ENCODE peak calls at places on chromosome 10, in eight cellular contexts. B, V, S, L, C, U, D and P are unnamed samples.

GRCh38 chr10:48490576-48491345 is 114.1 kb downstream of the ARHGAP22 start:
- DNase-seq in B (no peak), V (no peak), S (no peak), L (no peak), C (no peak), U (peak), D (no peak), P (no peak)

GRCh38 chr10:131886181-131886716 is 14.6 kb upstream of the PPP2R2D start:
- DNase-seq in B (no peak), V (no peak), S (no peak), L (no peak), C (no peak), U (no peak), D (no peak), P (no peak)

GRCh38 chr10:114548662-114549061 is 109.4 kb downstream of the ABLIM1 start:
- DNase-seq in B (peak), V (peak), S (peak), L (no peak), C (peak), U (no peak), D (peak), P (peak)

GRCh38 chr10:132648871-132649528 is 111.4 kb downstream of the INPP5A start:
- DNase-seq in B (peak), V (no peak), S (no peak), L (no peak), C (no peak), U (no peak), D (no peak), P (no peak)

GRCh38 chr10:22758862-22759261 is 44.5 kb upstream of the PIP4K2A start:
- DNase-seq in B (no peak), V (no peak), S (no peak), L (no peak), C (no peak), U (no peak), D (no peak), P (no peak)

GRCh38 chr10:18185621-18186020 is 45.4 kb downstream of the CACNB2 start:
- DNase-seq in B (no peak), V (no peak), S (no peak), L (no peak), C (peak), U (no peak), D (no peak), P (no peak)

GRCh38 chr10:77415311-77415960 is 222.2 kb downstream of the KCNMA1 start:
- DNase-seq in B (no peak), V (no peak), S (no peak), L (no peak), C (peak), U (no peak), D (no peak), P (no peak)

GRCh38 chr10:87090779-87091178 is 3.9 kb downstream of the GLUD1 start:
- DNase-seq in B (no peak), V (peak), S (no peak), L (no peak), C (no peak), U (no peak), D (peak), P (no peak)

GRCh38 chr10:60282771-60283353 is 106.8 kb downstream of the ANK3 start:
- DNase-seq in B (peak), V (peak), S (peak), L (no peak), C (peak), U (peak), D (no peak), P (peak)

GRCh38 chr10:78548369-78548985 is 514.8 kb downstream of the RPS24 start:
- DNase-seq in B (no peak), V (no peak), S (no peak), L (no peak), C (no peak), U (no peak), D (no peak), P (no peak)

GRCh38 chr10:104337985-104338735 is at the start of gene ITPRIP:
- DNase-seq in B (peak), V (peak), S (peak), L (peak), C (peak), U (peak), D (peak), P (peak)

GRCh38 chr10:99661370-99661749 is 2.1 kb downstream of the ENTPD7 start:
- DNase-seq in B (peak), V (peak), S (peak), L (no peak), C (peak), U (no peak), D (no peak), P (peak)

GRCh38 chr10:132458595-132459251 is 61.7 kb downstream of the PWWP2B start:
- DNase-seq in B (peak), V (peak), S (no peak), L (peak), C (no peak), U (peak), D (peak), P (peak)

GRCh38 chr10:78292987-78293865 is 259.6 kb downstream of the RPS24 start:
- DNase-seq in B (no peak), V (no peak), S (peak), L (no peak), C (no peak), U (no peak), D (peak), P (peak)

GRCh38 chr10:103007017-103007416 is 88.9 kb downstream of the CNNM2 start:
- DNase-seq in B (no peak), V (no peak), S (no peak), L (no peak), C (no peak), U (no peak), D (no peak), P (no peak)

GRCh38 chr10:24952146-24952700 is at the start of gene PRTFDC1:
- DNase-seq in B (no peak), V (peak), S (no peak), L (peak), C (no peak), U (peak), D (peak), P (peak)

GRCh38 chr10:69645751-69646687 is 16.0 kb downstream of the FAM241B start:
- DNase-seq in B (no peak), V (no peak), S (no peak), L (peak), C (no peak), U (no peak), D (peak), P (no peak)

GRCh38 chr10:83373659-83374058 is 765.6 kb upstream of the GHITM start:
- DNase-seq in B (peak), V (peak), S (no peak), L (no peak), C (peak), U (no peak), D (peak), P (peak)

GRCh38 chr10:11181996-11182395 is 164.3 kb downstream of the CELF2 start:
- DNase-seq in B (no peak), V (no peak), S (no peak), L (peak), C (no peak), U (no peak), D (no peak), P (no peak)
- H3K4me3 ChIP-seq in B (no peak), V (no peak), S (no peak), L (no peak), C (no peak), U (no peak), D (no peak), P (no peak)

DNA sequence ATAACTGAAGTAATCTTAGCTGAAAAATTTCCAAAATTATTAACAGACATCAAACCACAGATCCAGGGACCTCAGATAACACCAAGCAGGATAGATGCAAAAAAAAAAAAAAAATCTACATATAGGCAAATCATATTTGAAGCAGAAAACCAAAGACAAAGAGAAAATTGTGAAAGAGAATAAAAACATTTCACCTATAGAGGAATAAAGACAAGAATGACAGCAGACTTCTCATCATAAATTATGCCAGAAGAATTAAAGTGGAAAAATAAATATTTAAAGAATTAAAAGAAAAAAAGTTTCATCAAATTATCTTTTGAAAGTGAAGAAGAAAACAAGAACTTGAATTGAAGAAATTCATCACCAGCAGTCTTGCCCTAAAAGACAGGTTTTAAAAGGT is 467.5 kb downstream of the GPAM start:
- DNase-seq in B (no peak), V (no peak), S (no peak), L (no peak), C (no peak), U (no peak), D (no peak), P (no peak)
- H3K4me3 ChIP-seq in B (no peak), V (no peak), S (no peak), L (no peak), C (no peak), U (no peak), D (no peak), P (no peak)

GRCh38 chr10:4033341-4033896 is 248.4 kb upstream of the KLF6 start:
- DNase-seq in B (peak), V (no peak), S (peak), L (no peak), C (no peak), U (no peak), D (no peak), P (peak)

GRCh38 chr10:4043897-4044296 is 258.9 kb upstream of the KLF6 start:
- DNase-seq in B (no peak), V (peak), S (no peak), L (no peak), C (no peak), U (no peak), D (no peak), P (no peak)

GRCh38 chr10:4034907-4035581 is 250.0 kb upstream of the KLF6 start:
- DNase-seq in B (peak), V (peak), S (peak), L (no peak), C (no peak), U (no peak), D (no peak), P (peak)

GRCh38 chr10:4041531-4042096 is 256.6 kb upstream of the KLF6 start:
- DNase-seq in B (no peak), V (no peak), S (no peak), L (no peak), C (no peak), U (no peak), D (no peak), P (no peak)

DNA sequence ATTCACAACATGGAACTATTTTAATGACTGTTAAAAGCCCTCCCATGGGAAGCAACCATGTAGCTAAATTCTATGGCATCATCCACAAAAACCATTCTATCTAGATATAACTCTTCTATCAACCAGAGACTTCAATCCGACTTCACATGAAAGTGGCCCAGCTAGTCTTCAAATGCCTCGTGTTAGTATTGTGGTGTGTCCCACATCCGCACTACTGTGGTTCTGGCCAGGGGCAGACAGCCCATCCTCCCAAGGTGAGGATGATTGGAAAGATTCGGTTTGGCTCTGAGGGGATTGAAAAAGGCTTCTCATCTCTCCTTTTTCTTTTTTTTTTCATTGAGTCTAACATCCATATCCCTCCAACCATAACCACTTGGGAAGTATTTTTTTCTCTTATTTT is 253.0 kb upstream of the KLF6 start:
- DNase-seq in B (no peak), V (no peak), S (no peak), L (no peak), C (no peak), U (no peak), D (no peak), P (no peak)
- H3K4me3 ChIP-seq in B (no peak), V (no peak), S (no peak), L (no peak), C (no peak), U (no peak), D (no peak), P (no peak)

DNA sequence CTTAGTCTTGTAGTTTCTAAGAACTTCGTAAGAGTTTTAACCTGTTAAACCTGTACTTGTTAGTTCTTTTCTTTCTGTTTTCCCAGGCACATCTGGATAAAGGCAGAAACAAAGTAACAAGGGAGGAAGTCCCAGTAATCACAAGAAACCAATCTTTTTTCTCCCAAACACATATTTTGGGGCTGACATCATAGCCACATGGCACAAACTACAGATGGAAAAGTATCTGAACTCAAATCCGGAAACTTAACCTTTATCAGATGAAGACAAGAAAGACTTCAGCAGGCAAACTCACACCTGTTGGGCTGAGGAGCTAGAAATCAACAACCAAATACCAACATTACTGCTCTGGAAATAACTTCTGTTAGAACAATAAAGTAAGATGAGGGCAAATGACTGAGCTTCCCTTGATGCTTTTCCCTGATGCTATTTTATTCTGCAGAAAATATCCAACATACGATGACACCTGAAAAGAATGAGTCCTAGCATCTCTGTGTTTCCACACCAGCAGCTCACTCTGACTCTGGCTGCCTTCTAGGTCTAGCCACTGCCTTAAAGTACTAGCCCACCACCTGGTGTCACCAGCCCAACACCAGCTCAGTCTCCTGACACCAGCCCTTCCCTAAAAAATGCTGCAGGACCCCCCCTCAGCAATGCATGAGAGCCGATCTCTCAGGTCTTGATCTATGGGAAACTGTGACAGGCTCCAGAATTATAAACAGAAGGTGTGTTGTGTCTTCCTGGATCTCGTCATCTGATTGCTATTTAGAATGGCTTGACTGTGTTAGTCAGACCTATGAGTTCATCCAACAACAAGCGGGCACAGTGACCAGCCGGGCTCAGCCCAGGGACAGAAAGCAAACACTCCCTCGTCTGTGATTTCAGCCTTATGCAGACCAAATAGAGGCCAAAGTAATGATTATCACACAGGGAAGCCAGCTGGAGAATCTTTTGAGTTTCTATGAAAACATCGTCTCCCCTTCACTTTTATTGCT is 66.8 kb downstream of the CUBN start:
- DNase-seq in B (peak), V (peak), S (peak), L (peak), C (peak), U (no peak), D (no peak), P (peak)
- H3K4me3 ChIP-seq in B (no peak), V (peak), S (no peak), L (no peak), C (peak), U (no peak), D (no peak), P (no peak)